ENCODE peak calls at places on chromosomes 13 and 19, in seven cellular contexts. J is uterus, K is heart right ventricle, U is sciatic nerve, E is BJ, Y is spleen, W is endothelial cell. Z is an unnamed sample.

GRCh38 chr13:40776681-40777165 is 5.7 kb upstream of the MRPS31 start:
- DNase-seq in J (no peak), W (no peak), U (no peak), K (no peak), E (no peak), Y (peak; percentile 90), Z (no peak)

GRCh38 chr13:106851251-106851650 is 283.3 kb upstream of the ARGLU1 start:
- DNase-seq in Y (no peak), K (no peak), W (no peak), U (no peak), J (no peak), E (no peak), Z (no peak)

GRCh38 chr19:41377977-41378707 is 1.8 kb downstream of the TMEM91 start:
- DNase-seq in Y (no peak), J (peak; percentile 41), U (no peak), W (peak; percentile 46), K (no peak), E (no peak), Z (no peak)

GRCh38 chr13:109684836-109685602 is 101.4 kb downstream of the IRS2 start:
- DNase-seq in K (peak; percentile 30), J (no peak), W (no peak), Y (no peak), U (no peak), E (no peak), Z (no peak)

GRCh38 chr13:61414686-61415664 is 674 bp downstream of the PCDH20 start:
- DNase-seq in U (no peak), Y (peak; percentile 63), W (peak; percentile 71), J (no peak), E (no peak), K (peak; percentile 22), Z (peak; percentile 71)

GRCh38 chr13:70255406-70255991 is 147.2 kb upstream of the KLHL1 start:
- DNase-seq in K (no peak), Y (peak; percentile 51), U (no peak), W (no peak), E (no peak), J (no peak), Z (no peak)

GRCh38 chr19:31253816-31254551 is 95.3 kb downstream of the TSHZ3 start:
- DNase-seq in J (no peak), W (no peak), Y (no peak), U (no peak), K (no peak), E (no peak), Z (no peak)

GRCh38 chr19:17091758-17092333 is 16.3 kb downstream of the MYO9B start:
- DNase-seq in J (no peak), U (no peak), E (no peak), K (peak; percentile 57), Y (peak; percentile 95), W (no peak), Z (no peak)

GRCh38 chr13:103884139-103884723 is 818.0 kb upstream of the SLC10A2 start:
- DNase-seq in J (no peak), U (no peak), E (no peak), Y (no peak), K (no peak), W (no peak), Z (no peak)

GRCh38 chr19:38564981-38565685 is 52.6 kb downstream of the MAP4K1 start:
- DNase-seq in W (no peak), U (no peak), E (no peak), Y (peak; percentile 86), K (no peak), J (no peak), Z (no peak)

GRCh38 chr19:34224996-34225658 is 29.2 kb upstream of the GARRE1 start:
- DNase-seq in J (no peak), Y (no peak), U (no peak), W (no peak), E (no peak), K (no peak), Z (no peak)

GRCh38 chr13:28744091-28744536 is 25.3 kb upstream of the SLC46A3 start:
- DNase-seq in W (peak; percentile 8), Y (no peak), E (no peak), K (no peak), U (no peak), J (no peak), Z (no peak)

GRCh38 chr19:49106648-49107135 is 7.5 kb upstream of the LIN7B start:
- DNase-seq in U (peak; percentile 67), Y (peak; percentile 88), E (no peak), J (no peak), K (peak; percentile 62), W (peak; percentile 68), Z (no peak)

GRCh38 chr13:109773276-109773675 is 13.1 kb downstream of the IRS2 start:
- DNase-seq in Y (no peak), E (no peak), U (no peak), W (no peak), J (no peak), K (no peak), Z (no peak)